ENCODE peak calls at places on chromosome 12, in ten cellular contexts. Q, H, T, J, Z, M, S, F, D and V are unnamed samples.

GRCh38 chr12:57850924-57851323 is 4.4 kb upstream of the CTDSP2 start:
- DNase-seq in F (peak), Q (no peak), D (no peak), H (no peak), Z (no peak), M (no peak), J (no peak), T (no peak), S (no peak), V (no peak)

GRCh38 chr12:74365178-74365964 is 172.3 kb upstream of the ATXN7L3B start:
- DNase-seq in F (peak), T (no peak), Q (no peak), D (no peak), S (no peak), M (peak), H (no peak), J (no peak), Z (no peak), V (no peak)

GRCh38 chr12:15180975-15181683 is 40.1 kb downstream of the RERG start:
- DNase-seq in H (no peak), J (no peak), S (no peak), Z (no peak), M (no peak), T (no peak), F (no peak), D (no peak), Q (no peak), V (no peak)

GRCh38 chr12:116320839-116321238 is 43.3 kb upstream of the MED13L start:
- DNase-seq in Z (no peak), S (no peak), T (no peak), J (no peak), D (no peak), M (no peak), F (no peak), H (no peak), Q (no peak), V (no peak)

GRCh38 chr12:84862190-84862589 is 50.4 kb downstream of the SLC6A15 start:
- DNase-seq in D (no peak), Z (no peak), M (no peak), Q (no peak), F (no peak), S (no peak), H (no peak), T (no peak), J (no peak), V (no peak)

GRCh38 chr12:53567961-53568360 is 58.2 kb downstream of the ATF7 start:
- DNase-seq in D (no peak), S (no peak), T (no peak), H (no peak), F (no peak), Z (no peak), J (no peak), Q (no peak), M (no peak), V (no peak)

GRCh38 chr12:21433525-21433924 is 3.9 kb upstream of the PYROXD1 start:
- DNase-seq in S (no peak), J (no peak), M (no peak), H (no peak), Z (no peak), F (no peak), T (no peak), D (no peak), Q (no peak), V (no peak)

GRCh38 chr12:9753042-9753820 is 7.5 kb downstream of the CD69 start:
- DNase-seq in M (no peak), F (no peak), J (no peak), S (no peak), T (no peak), Q (no peak), Z (no peak), D (no peak), H (no peak), V (no peak)

GRCh38 chr12:7142057-7142644 is 12.0 kb downstream of the CLSTN3 start:
- DNase-seq in J (no peak), D (no peak), Q (no peak), F (peak), Z (no peak), M (peak), S (peak), T (no peak), H (peak), V (peak)

GRCh38 chr12:24931666-24932405 is 17.1 kb downstream of the BCAT1 start:
- DNase-seq in F (peak), T (no peak), Z (no peak), S (no peak), Q (no peak), D (no peak), J (no peak), M (no peak), H (no peak), V (no peak)

GRCh38 chr12:3592856-3593625 is 102.0 kb downstream of the PRMT8 start:
- DNase-seq in F (no peak), S (no peak), Q (no peak), H (no peak), D (no peak), Z (no peak), J (no peak), T (no peak), M (no peak), V (no peak)

GRCh38 chr12:2336409-2336829 is 283.6 kb downstream of the CACNA1C start:
- DNase-seq in T (no peak), Z (no peak), M (no peak), H (no peak), S (no peak), D (no peak), J (no peak), F (no peak), Q (no peak), V (no peak)

GRCh38 chr12:94458882-94459772 is 540 bp downstream of the CEP83 start:
- DNase-seq in J (no peak), H (no peak), Q (no peak), Z (no peak), M (no peak), T (no peak), F (peak), S (no peak), D (no peak), V (peak)

DNA sequence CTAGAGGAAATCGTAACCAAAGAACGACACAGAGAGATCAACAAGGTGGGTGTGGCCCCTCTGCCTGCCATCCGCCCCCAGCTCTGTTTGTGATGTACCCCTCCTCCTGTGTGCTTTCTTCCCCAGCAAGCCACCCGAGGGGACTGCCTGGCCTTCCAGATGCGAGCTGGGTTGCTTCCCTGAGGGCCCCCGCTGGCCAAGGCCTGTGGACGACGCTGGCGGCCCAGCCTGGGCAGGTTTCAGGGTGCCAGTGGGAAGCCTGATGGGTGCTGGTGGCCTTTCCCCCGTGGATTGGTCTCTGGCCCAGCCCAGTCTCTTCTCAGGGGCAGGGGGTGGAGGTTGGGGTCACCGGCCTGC is 2.0 kb downstream of the ARL6IP4 start:
- DNase-seq in D (no peak), J (no peak), M (no peak), H (no peak), S (no peak), F (no peak), T (no peak), Z (no peak), Q (no peak), V (no peak)
- H3K4me3 ChIP-seq in D (no peak), J (peak), M (peak), H (no peak), S (peak), F (peak), T (peak), Z (no peak), Q (peak), V (no peak)

GRCh38 chr12:89525002-89525823 is 617 bp upstream of the GALNT4 start:
- DNase-seq in S (peak), T (peak), Q (no peak), D (peak), J (peak), M (peak), Z (peak), F (peak), H (peak), V (peak)
- H3K27ac ChIP-seq in S (peak), T (peak), Q (peak), D (peak), J (peak), M (peak), Z (peak), F (peak), H (peak), V (peak)

GRCh38 chr12:64757778-64758177 is 1.4 kb downstream of the GNS start:
- DNase-seq in M (no peak), H (no peak), F (no peak), D (no peak), J (no peak), S (no peak), Z (no peak), T (no peak), Q (no peak), V (no peak)
- H3K4me3 ChIP-seq in M (peak), H (no peak), F (peak), D (no peak), J (peak), S (peak), Z (no peak), T (no peak), Q (peak), V (no peak)

GRCh38 chr12:123114305-123115083 is 36.4 kb downstream of the PITPNM2 start:
- DNase-seq in F (no peak), T (no peak), J (no peak), H (no peak), Z (no peak), D (no peak), S (no peak), Q (no peak), M (no peak), V (no peak)
- H3K27ac ChIP-seq in F (no peak), T (no peak), J (peak), H (no peak), Z (peak), D (peak), S (peak), Q (peak), M (peak), V (peak)

GRCh38 chr12:122888232-122888752 is 7.6 kb downstream of the VPS37B start:
- DNase-seq in H (peak), D (peak), J (peak), Q (no peak), M (peak), T (peak), F (peak), Z (peak), S (peak), V (peak)

GRCh38 chr12:122886161-122886560 is 9.8 kb downstream of the VPS37B start:
- DNase-seq in S (peak), Q (no peak), Z (no peak), T (no peak), M (no peak), J (no peak), H (no peak), F (no peak), D (no peak), V (no peak)

GRCh38 chr12:122886851-122887816 is 8.8 kb downstream of the VPS37B start:
- DNase-seq in F (peak), S (peak), Q (no peak), M (no peak), T (no peak), H (no peak), J (no peak), Z (no peak), D (no peak), V (no peak)

GRCh38 chr12:122889658-122890561 is 6.0 kb downstream of the VPS37B start:
- DNase-seq in J (no peak), H (no peak), F (no peak), T (no peak), M (no peak), Z (no peak), S (no peak), D (no peak), Q (no peak), V (no peak)

GRCh38 chr12:122887817-122888212 is 8.1 kb downstream of the VPS37B start:
- DNase-seq in T (no peak), J (no peak), H (no peak), F (no peak), Z (no peak), M (no peak), S (no peak), D (no peak), Q (no peak), V (no peak)
- H3K4me3 ChIP-seq in T (peak), J (peak), H (peak), F (peak), Z (no peak), M (peak), S (peak), D (no peak), Q (peak), V (peak)

GRCh38 chr12:1053690-1054089 is 62.7 kb downstream of the ERC1 start:
- DNase-seq in S (no peak), D (no peak), H (no peak), T (no peak), Q (no peak), Z (no peak), J (no peak), F (no peak), M (no peak), V (no peak)

GRCh38 chr12:1056390-1056789 is 65.4 kb downstream of the ERC1 start:
- DNase-seq in T (no peak), Z (no peak), J (no peak), H (no peak), D (no peak), Q (no peak), F (no peak), M (no peak), S (no peak), V (no peak)

GRCh38 chr12:1058423-1058822 is 67.4 kb downstream of the ERC1 start:
- DNase-seq in J (no peak), Z (no peak), T (no peak), M (no peak), D (no peak), S (no peak), H (no peak), Q (no peak), F (no peak), V (no peak)

GRCh38 chr12:1050059-1050707 is 59.2 kb downstream of the ERC1 start:
- DNase-seq in F (no peak), Z (no peak), H (no peak), Q (no peak), J (no peak), T (no peak), S (no peak), M (no peak), D (no peak), V (no peak)

GRCh38 chr12:1054103-1054838 is 63.2 kb downstream of the ERC1 start:
- DNase-seq in T (no peak), Q (no peak), S (no peak), M (no peak), D (no peak), H (no peak), J (no peak), F (no peak), Z (no peak), V (no peak)
- H3K27ac ChIP-seq in T (no peak), Q (no peak), S (peak), M (no peak), D (no peak), H (no peak), J (peak), F (no peak), Z (peak), V (no peak)

GRCh38 chr12:56631790-56632700 is 1.9 kb upstream of the BAZ2A start:
- DNase-seq in S (peak), J (peak), H (peak), Z (peak), T (peak), F (peak), Q (no peak), D (peak), M (peak), V (peak)
- H3K4me3 ChIP-seq in S (peak), J (peak), H (no peak), Z (no peak), T (no peak), F (peak), Q (peak), D (peak), M (peak), V (peak)

DNA sequence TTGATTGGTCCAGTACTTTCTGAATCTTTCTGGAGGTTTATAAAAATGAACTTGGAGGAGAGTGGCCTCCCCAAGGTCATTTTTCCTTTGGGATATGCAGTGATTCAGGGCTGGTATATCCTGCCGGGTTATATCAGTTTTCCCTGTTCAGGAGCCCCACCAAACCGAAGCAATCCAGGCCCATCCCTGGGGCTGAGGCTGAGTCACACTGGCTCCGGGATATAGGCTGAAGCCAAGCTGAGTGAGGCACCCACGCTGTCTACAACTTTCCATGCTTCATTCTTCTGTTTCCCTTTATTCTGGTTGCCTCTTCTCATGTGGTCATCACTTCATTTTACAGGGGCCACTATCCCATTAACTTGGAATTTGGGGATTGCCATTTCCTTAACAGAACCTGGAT is 3.4 kb downstream of the SSPN start:
- DNase-seq in F (no peak), H (no peak), S (no peak), M (no peak), J (peak), T (no peak), Q (no peak), D (no peak), Z (peak), V (no peak)
- H3K27ac ChIP-seq in F (no peak), H (no peak), S (peak), M (no peak), J (no peak), T (no peak), Q (peak), D (no peak), Z (peak), V (no peak)

DNA sequence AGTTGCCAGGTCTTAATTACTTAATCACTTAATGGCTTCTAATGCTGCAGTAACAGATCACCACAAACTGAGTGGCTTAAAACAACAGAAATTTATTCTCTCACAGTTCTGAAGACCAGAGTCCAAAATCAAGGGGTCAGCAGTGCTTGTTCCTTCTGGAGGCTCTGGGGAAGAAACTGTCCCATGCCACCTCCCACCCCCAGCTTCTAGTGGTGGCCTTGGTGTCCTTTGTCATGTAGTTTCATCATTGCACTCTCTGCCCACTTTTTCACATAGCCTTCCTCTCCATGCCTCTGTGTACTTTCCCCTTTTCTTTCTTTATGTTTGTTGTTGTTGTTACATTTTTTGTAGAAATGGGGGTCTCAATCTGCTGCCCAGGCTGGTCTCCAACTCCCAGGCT is 16.1 kb upstream of the UBC start:
- DNase-seq in Z (no peak), M (no peak), T (no peak), Q (no peak), H (no peak), S (no peak), D (no peak), J (no peak), F (no peak), V (no peak)
- H3K4me3 ChIP-seq in Z (no peak), M (no peak), T (no peak), Q (no peak), H (no peak), S (no peak), D (no peak), J (no peak), F (no peak), V (no peak)

GRCh38 chr12:27276275-27276674 is 32.2 kb downstream of the STK38L start:
- DNase-seq in F (no peak), S (no peak), Q (no peak), Z (no peak), D (no peak), T (no peak), J (no peak), H (no peak), M (no peak), V (no peak)

GRCh38 chr12:27277846-27278260 is 33.8 kb downstream of the STK38L start:
- DNase-seq in M (no peak), T (no peak), D (no peak), S (no peak), Q (no peak), F (no peak), J (no peak), H (no peak), Z (no peak), V (no peak)

GRCh38 chr12:27272375-27273028 is 28.4 kb downstream of the STK38L start:
- DNase-seq in M (no peak), J (no peak), T (no peak), F (no peak), D (no peak), S (no peak), Z (no peak), Q (no peak), H (no peak), V (no peak)

GRCh38 chr12:27273114-27273513 is 29.0 kb downstream of the STK38L start:
- DNase-seq in Q (no peak), F (no peak), H (no peak), M (no peak), J (no peak), S (no peak), T (no peak), Z (no peak), D (no peak), V (no peak)

DNA sequence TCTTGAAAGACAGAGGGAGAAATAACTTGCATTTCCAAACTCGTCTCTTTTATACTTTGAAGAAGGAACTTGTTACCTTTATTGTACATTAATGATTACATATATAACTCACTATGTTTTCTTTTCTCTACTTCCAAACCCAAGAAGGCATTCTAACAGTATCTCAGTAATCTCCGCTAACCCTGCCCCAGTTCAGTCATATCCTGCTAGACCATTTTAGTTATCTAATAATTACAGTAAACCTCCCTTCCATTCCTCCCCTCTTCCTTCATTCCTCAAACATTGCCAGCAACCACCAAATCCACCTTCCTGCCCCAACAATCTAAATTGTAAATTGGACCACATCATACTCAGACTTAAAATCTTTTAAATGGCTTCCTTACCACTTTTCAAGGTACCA is 30.6 kb downstream of the STK38L start:
- DNase-seq in F (no peak), H (no peak), D (no peak), J (no peak), Q (no peak), S (no peak), Z (no peak), M (no peak), T (no peak), V (no peak)
- H3K27ac ChIP-seq in F (no peak), H (no peak), D (no peak), J (peak), Q (no peak), S (no peak), Z (no peak), M (no peak), T (no peak), V (no peak)